ENCODE peak calls at places on chromosome 20, in six cellular contexts. C is kidney epithelial cell; H is stimulated activated CD8-positive, alpha-beta memory T cell treated with anti-CD3 and anti-CD28 coated beads, Interleukin-2, amount 100 ng/mL, for 48 hours; Y is WTC11; L is EH; Z is activated naive CD4-positive, alpha-beta T cell treated with anti-CD3 and anti-CD28 coated beads, Interleukin-2, amount 10 ng/mL, durations not matched to agents 7 days and 5 days. V is an unnamed sample.
A peak's percentile ranks its signal among the peaks of the same experiment; 100 is the strongest.

GRCh38 chr20:35000922-35001595 is 45.4 kb downstream of the MYH7B start:
- DNase-seq in C (no peak), H (no peak), L (no peak), Z (no peak), Y (no peak), V (no peak)

GRCh38 chr20:36449663-36450062 is 91.7 kb upstream of the MYL9 start:
- DNase-seq in Z (no peak), L (no peak), H (no peak), C (no peak), Y (no peak), V (no peak)

GRCh38 chr20:62702886-62703852 is 5.5 kb upstream of the NTSR1 start:
- DNase-seq in C (peak; percentile 61), Y (no peak), H (no peak), Z (no peak), L (peak; percentile 94), V (no peak)

GRCh38 chr20:58575776-58576589 is 60.8 kb upstream of the APCDD1L start:
- DNase-seq in L (no peak), Y (peak; percentile 3), H (no peak), C (no peak), Z (no peak), V (no peak)

GRCh38 chr20:49983123-49983847 is 505 bp downstream of the SNAI1 start:
- DNase-seq in H (no peak), Y (no peak), C (no peak), L (peak; percentile 12), Z (no peak), V (no peak)

GRCh38 chr20:41697861-41698559 is 79.8 kb upstream of the CHD6 start:
- DNase-seq in Z (peak; percentile 31), Y (no peak), C (no peak), L (peak; percentile 54), H (no peak), V (no peak)

GRCh38 chr20:63064310-63064709 is 57.5 kb upstream of the BHLHE23 start:
- DNase-seq in Y (peak; percentile 13), L (no peak), C (no peak), H (no peak), Z (peak; percentile 10), V (peak; percentile 0)

GRCh38 chr20:38790210-38791053 is 15.1 kb upstream of the PPP1R16B start:
- DNase-seq in L (peak; percentile 41), H (no peak), C (no peak), Z (no peak), Y (peak; percentile 67), V (peak; percentile 8)

GRCh38 chr20:54662064-54662463 is 186.7 kb downstream of the DOK5 start:
- DNase-seq in L (no peak), Z (no peak), H (no peak), C (no peak), Y (no peak), V (no peak)

GRCh38 chr20:63896136-63896890 is 1.4 kb downstream of the DNAJC5 start:
- DNase-seq in L (peak; percentile 36), Y (no peak), H (no peak), C (no peak), Z (peak; percentile 54), V (peak; percentile 4)

GRCh38 chr20:33317424-33318095 is 34.5 kb downstream of the BPIFB1 start:
- DNase-seq in L (no peak), C (no peak), Z (no peak), Y (no peak), H (no peak), V (no peak)

GRCh38 chr20:50121858-50122271 is 8.9 kb upstream of the UBE2V1 start:
- DNase-seq in L (peak; percentile 65), Y (no peak), H (no peak), Z (no peak), C (no peak), V (no peak)

GRCh38 chr20:24823176-24823575 is 125.9 kb upstream of the CST7 start:
- DNase-seq in C (no peak), Y (no peak), H (no peak), L (no peak), Z (no peak), V (no peak)

GRCh38 chr20:11654766-11655165 is 262.9 kb upstream of the BTBD3 start:
- DNase-seq in Y (no peak), L (no peak), Z (no peak), C (peak; percentile 48), H (no peak), V (no peak)

GRCh38 chr20:48776306-48776705 is 51.5 kb downstream of the PREX1 start:
- DNase-seq in H (no peak), C (no peak), L (peak; percentile 83), Z (no peak), Y (no peak), V (no peak)

GRCh38 chr20:31760457-31761240 is 21.6 kb downstream of the TPX2 start:
- DNase-seq in Z (no peak), C (no peak), Y (no peak), L (peak; percentile 78), H (no peak), V (no peak)

GRCh38 chr20:8414611-8415274 is 282.7 kb downstream of the PLCB1 start:
- DNase-seq in Z (no peak), Y (no peak), H (no peak), C (peak; percentile 73), L (peak; percentile 92), V (no peak)

GRCh38 chr20:64010711-64011237 is 25.2 kb upstream of the C20orf204 start:
- DNase-seq in L (peak; percentile 22), Y (no peak), H (no peak), C (no peak), Z (no peak), V (no peak)

GRCh38 chr20:17678295-17678694 is 3.7 kb downstream of the RRBP1 start:
- DNase-seq in C (no peak), L (no peak), H (no peak), Z (no peak), Y (no peak), V (no peak)

GRCh38 chr20:21234816-21235215 is 68.3 kb upstream of the XRN2 start:
- DNase-seq in Y (no peak), H (no peak), Z (no peak), C (no peak), L (no peak), V (no peak)

GRCh38 chr20:49268600-49269365 is 9.1 kb downstream of the ZNFX1 start:
- DNase-seq in Z (no peak), C (no peak), Y (no peak), L (peak; percentile 91), H (no peak), V (no peak)

GRCh38 chr20:60332523-60332922 is 374.3 kb downstream of the CDH26 start:
- DNase-seq in Z (no peak), Y (no peak), L (no peak), C (no peak), H (no peak), V (no peak)

GRCh38 chr20:49276201-49276894 is 1.5 kb downstream of the ZNFX1 start:
- DNase-seq in Y (no peak), H (no peak), L (peak; percentile 74), Z (peak; percentile 38), C (peak; percentile 51), V (peak; percentile 31)

GRCh38 chr20:59141818-59142581 is 21.6 kb upstream of the ZNF831 start:
- DNase-seq in Y (peak; percentile 63), L (peak; percentile 35), Z (peak; percentile 48), C (no peak), H (no peak), V (no peak)

GRCh38 chr20:5309971-5310370 is 6.8 kb downstream of the PROKR2 start:
- DNase-seq in C (no peak), Y (no peak), H (no peak), L (no peak), Z (no peak), V (no peak)

GRCh38 chr20:56422131-56422823 is 10.2 kb downstream of the CASS4 start:
- DNase-seq in C (peak; percentile 60), Z (no peak), Y (no peak), H (no peak), L (peak; percentile 87), V (no peak)

GRCh38 chr20:57556980-57557274 is 4.0 kb upstream of the PCK1 start:
- DNase-seq in C (no peak), Z (no peak), H (no peak), Y (no peak), L (no peak), V (no peak)

GRCh38 chr20:998431-998830 is 3.7 kb downstream of the RSPO4 start:
- DNase-seq in C (no peak), Y (no peak), L (no peak), Z (no peak), H (no peak), V (no peak)

GRCh38 chr20:10040070-10040970 is 5.5 kb downstream of the ANKEF1 start:
- DNase-seq in C (no peak), L (peak; percentile 80), Z (no peak), Y (no peak), H (no peak), V (no peak)

GRCh38 chr20:43442310-43442880 is 15.3 kb upstream of the SRSF6 start:
- DNase-seq in Y (no peak), H (no peak), Z (no peak), L (peak; percentile 38), C (no peak), V (no peak)

GRCh38 chr20:36645998-36646397 is at the start of gene SLA2:
- DNase-seq in L (no peak), Y (no peak), H (peak; percentile 49), C (no peak), Z (peak; percentile 80), V (peak; percentile 43)

GRCh38 chr20:50297498-50298348 is 107.1 kb downstream of the CEBPB start:
- DNase-seq in H (no peak), Z (peak; percentile 39), Y (no peak), L (no peak), C (no peak), V (no peak)

GRCh38 chr20:32263398-32263954 is 14.0 kb upstream of the KIF3B start:
- DNase-seq in C (no peak), H (no peak), L (no peak), Y (no peak), Z (no peak), V (no peak)

GRCh38 chr20:15674253-15675145 is 898.7 kb downstream of the KIF16B start:
- DNase-seq in Z (no peak), C (no peak), Y (no peak), L (peak; percentile 51), H (no peak), V (no peak)

GRCh38 chr20:24962182-24962492 is 13.1 kb downstream of the CST7 start:
- DNase-seq in C (no peak), H (no peak), L (no peak), Y (no peak), Z (no peak), V (no peak)

V was measured in activated T-helper 1 cell treated with anti-CD3 and anti-CD28 coated beads, Interleukin-2, amount 50 U/mL, for 16 hours.